ENCODE peak calls at places on chromosomes 5 and 9, in five cellular contexts. K is NT2/D1, R is GM12878, U is H1, J is HepG2. S is an unnamed sample.

GRCh38 chr5:91443028-91443427 is 59.9 kb upstream of the ARRDC3 start:
- DNase-seq in K (no peak), R (no peak), U (no peak), J (no peak), S (no peak)

GRCh38 chr9:8855046-8855445 is 1055.5 kb upstream of the DMAC1 start:
- DNase-seq in J (no peak), K (no peak), R (no peak), U (no peak), S (no peak)

GRCh38 chr5:137666109-137666850 is 69.6 kb downstream of the KLHL3 start:
- DNase-seq in U (no peak), K (no peak), R (peak; percentile 58), J (no peak), S (no peak)

GRCh38 chr5:167849874-167850273 is 441.6 kb upstream of the WWC1 start:
- DNase-seq in K (no peak), R (no peak), U (no peak), J (no peak), S (no peak)

GRCh38 chr9:88889386-88889785 is 101.9 kb upstream of the S1PR3 start:
- DNase-seq in U (no peak), R (no peak), J (no peak), K (no peak), S (no peak)

GRCh38 chr5:158812381-158812780 is 287.3 kb downstream of the EBF1 start:
- DNase-seq in U (peak; percentile 48), R (peak; percentile 51), K (no peak), J (no peak), S (no peak)

GRCh38 chr9:136831720-136832104 is 10.6 kb upstream of the AJM1 start:
- DNase-seq in R (no peak), K (no peak), J (no peak), U (no peak), S (no peak)

GRCh38 chr5:143826909-143827514 is 15.1 kb downstream of the HMHB1 start:
- DNase-seq in U (no peak), R (peak; percentile 91), K (no peak), J (no peak), S (no peak)

GRCh38 chr5:6712136-6712581 is 1.1 kb upstream of the TENT4A start:
- DNase-seq in K (no peak), J (peak; percentile 52), R (no peak), U (peak; percentile 71), S (peak; percentile 39)

GRCh38 chr9:120374817-120375216 is 205.2 kb downstream of the CDK5RAP2 start:
- DNase-seq in J (no peak), K (no peak), R (no peak), U (no peak), S (no peak)

GRCh38 chr5:173281910-173282309 is 46.3 kb downstream of the STC2 start:
- DNase-seq in K (no peak), R (no peak), J (no peak), U (no peak), S (peak; percentile 76)

GRCh38 chr9:112142420-112142819 is 32.7 kb downstream of the SUSD1 start:
- DNase-seq in R (no peak), J (no peak), K (no peak), U (no peak), S (no peak)

GRCh38 chr9:87684627-87685204 is 41.2 kb upstream of the CTSL start:
- DNase-seq in U (peak; percentile 84), K (peak; percentile 23), R (no peak), J (peak; percentile 19), S (peak; percentile 71)

GRCh38 chr9:9919174-9919573 is 693.6 kb downstream of the PTPRD start:
- DNase-seq in K (no peak), J (no peak), R (no peak), U (no peak), S (no peak)

GRCh38 chr9:96009690-96010477 is 134.4 kb downstream of the ERCC6L2 start:
- DNase-seq in K (no peak), J (no peak), R (no peak), U (no peak), S (no peak)

GRCh38 chr9:118209343-118209742 is 505.1 kb downstream of the TLR4 start:
- DNase-seq in K (no peak), U (no peak), R (no peak), J (no peak), S (no peak)

GRCh38 chr5:59326551-59326950 is 567.0 kb downstream of the PDE4D start:
- DNase-seq in R (no peak), K (no peak), J (no peak), U (no peak), S (no peak)

GRCh38 chr9:16352232-16352631 is 518.2 kb downstream of the BNC2 start:
- DNase-seq in J (no peak), U (no peak), R (no peak), K (no peak), S (no peak)

GRCh38 chr5:123434796-123435195 is 11.6 kb upstream of the CEP120 start:
- DNase-seq in U (no peak), R (no peak), J (no peak), K (no peak), S (no peak)

GRCh38 chr5:1950096-1950707 is 67.5 kb upstream of the IRX4 start:
- DNase-seq in K (no peak), U (no peak), J (no peak), R (no peak), S (no peak)

GRCh38 chr5:27962201-27962600 is 923.8 kb upstream of the CDH9 start:
- DNase-seq in J (no peak), K (no peak), U (no peak), R (no peak), S (no peak)

GRCh38 chr9:128523199-128523925 is 18.8 kb downstream of the GLE1 start:
- DNase-seq in K (peak; percentile 48), J (no peak), U (no peak), R (no peak), S (no peak)

GRCh38 chr9:108274971-108275370 is 580.8 kb downstream of the ACTL7B start:
- DNase-seq in K (no peak), U (no peak), J (no peak), R (no peak), S (no peak)

GRCh38 chr5:147177125-147177840 is 57.5 kb upstream of the STK32A start:
- DNase-seq in R (no peak), J (no peak), K (no peak), U (no peak), S (no peak)

GRCh38 chr5:36629729-36630128 is 23.3 kb downstream of the SLC1A3 start:
- DNase-seq in U (no peak), K (no peak), J (no peak), R (no peak), S (no peak)

GRCh38 chr9:131238402-131239021 is 37.8 kb downstream of the FAM78A start:
- DNase-seq in U (no peak), J (no peak), K (no peak), R (no peak), S (no peak)

GRCh38 chr5:153713913-153714312 is 223.4 kb downstream of the GRIA1 start:
- DNase-seq in K (no peak), J (no peak), U (no peak), R (no peak), S (no peak)

GRCh38 chr9:101582593-101582992 is 12.2 kb downstream of the PPP3R2 start:
- DNase-seq in K (no peak), J (no peak), R (no peak), U (no peak), S (no peak)

GRCh38 chr5:1139806-1140187 is 27.9 kb upstream of the SLC12A7 start:
- DNase-seq in U (no peak), K (no peak), J (no peak), R (no peak), S (no peak)

GRCh38 chr5:157468293-157468965 is 8.4 kb downstream of the NIPAL4 start:
- DNase-seq in U (no peak), J (no peak), K (no peak), R (no peak), S (no peak)

GRCh38 chr9:18947772-18948391 is 85.1 kb downstream of the SAXO1 start:
- DNase-seq in K (no peak), U (no peak), R (no peak), J (no peak), S (peak; percentile 52)

GRCh38 chr5:179610109-179610902 is 13.2 kb downstream of the HNRNPH1 start:
- DNase-seq in U (no peak), R (no peak), K (no peak), J (no peak), S (no peak)

GRCh38 chr5:163846512-163846911 is 341.1 kb downstream of the MAT2B start:
- DNase-seq in J (no peak), R (no peak), K (no peak), U (no peak), S (no peak)

GRCh38 chr5:142110046-142110531 is 1.5 kb downstream of the NDFIP1 start:
- DNase-seq in R (peak; percentile 9), K (no peak), J (peak; percentile 15), U (no peak), S (no peak)
- TF ChIP-seq SUZ12 in R (no peak), K (no peak), J (no peak), U (no peak), S (no peak)

GRCh38 chr5:115298811-115299210 is 2.4 kb upstream of the CCDC112 start:
- DNase-seq in U (no peak), R (no peak), J (no peak), K (no peak), S (no peak)

GRCh38 chr5:115297043-115297442 is 589 bp upstream of the CCDC112 start:
- DNase-seq in K (no peak), R (no peak), U (no peak), J (no peak), S (no peak)

GRCh38 chr5:115295775-115296129 is 702 bp downstream of the CCDC112 start:
- DNase-seq in J (no peak), U (no peak), R (no peak), K (no peak), S (peak; percentile 18)

GRCh38 chr5:115291397-115291796 is 5.1 kb downstream of the CCDC112 start:
- DNase-seq in U (no peak), K (no peak), J (no peak), R (no peak), S (no peak)

GRCh38 chr5:115296130-115296997 is at the start of gene CCDC112:
- DNase-seq in J (peak; percentile 36), U (peak; percentile 91), R (peak; percentile 11), K (peak; percentile 57), S (peak; percentile 86)
- TF ChIP-seq SUZ12 in J (no peak), U (no peak), R (no peak), K (no peak), S (no peak)

GRCh38 chr5:34487956-34488355 is 168.2 kb upstream of the RAI14 start:
- DNase-seq in K (no peak), U (no peak), J (no peak), R (no peak), S (no peak)

GRCh38 chr5:34488984-34489383 is 167.1 kb upstream of the RAI14 start:
- DNase-seq in J (no peak), K (no peak), U (peak; percentile 33), R (no peak), S (no peak)

GRCh38 chr5:34487202-34487879 is 168.8 kb upstream of the RAI14 start:
- DNase-seq in K (no peak), U (peak; percentile 32), J (peak; percentile 95), R (no peak), S (no peak)

GRCh38 chr5:34491251-34491620 is 164.9 kb upstream of the RAI14 start:
- DNase-seq in J (no peak), R (no peak), K (no peak), U (peak; percentile 52), S (no peak)

GRCh38 chr5:34490501-34491250 is 165.5 kb upstream of the RAI14 start:
- DNase-seq in K (no peak), R (no peak), U (peak; percentile 51), J (peak; percentile 40), S (peak; percentile 54)
- TF ChIP-seq SUZ12 in K (no peak), R (no peak), U (no peak), J (no peak), S (no peak)

GRCh38 chr9:133528887-133529262 is 4.1 kb upstream of the MYMK start:
- DNase-seq in J (no peak), R (no peak), U (no peak), K (no peak), S (no peak)
- TF ChIP-seq SUZ12 in J (no peak), R (no peak), U (no peak), K (no peak), S (no peak)